ENCODE peak calls at places on chromosomes 3 and 15, in five cellular contexts. One of them, this sample, is unnamed.
A peak's percentile ranks its signal among the peaks of the same experiment; 100 is the strongest.

GRCh38 chr3:107524214-107525100 is 1.7 kb downstream of the BBX start:
- DNase-seq in gastrocnemius medialis: peak; percentile 38
- DNase-seq in fibroblast of pulmonary artery: peak; percentile 57
- DNase-seq in HL-60: peak; percentile 29
- DNase-seq in foreskin fibroblast: peak; percentile 45
- DNase-seq in this sample: peak; percentile 46

GRCh38 chr15:35783203-35783602 is 237.2 kb upstream of the DPH6 start:
- DNase-seq in fibroblast of pulmonary artery: no peak
- DNase-seq in HL-60: no peak
- DNase-seq in gastrocnemius medialis: no peak
- DNase-seq in foreskin fibroblast: no peak
- DNase-seq in this sample: no peak

GRCh38 chr3:105387122-105387751 is 20.5 kb downstream of the ALCAM start:
- DNase-seq in foreskin fibroblast: peak; percentile 25
- DNase-seq in gastrocnemius medialis: no peak
- DNase-seq in fibroblast of pulmonary artery: no peak
- DNase-seq in HL-60: no peak
- DNase-seq in this sample: no peak

GRCh38 chr3:42602961-42603360 is 2.5 kb downstream of the NKTR start:
- DNase-seq in fibroblast of pulmonary artery: no peak
- DNase-seq in foreskin fibroblast: no peak
- DNase-seq in HL-60: no peak
- DNase-seq in gastrocnemius medialis: no peak
- DNase-seq in this sample: no peak

GRCh38 chr15:78418239-78418638 is 19.8 kb upstream of the IREB2 start:
- DNase-seq in fibroblast of pulmonary artery: peak; percentile 9
- DNase-seq in gastrocnemius medialis: no peak
- DNase-seq in foreskin fibroblast: no peak
- DNase-seq in HL-60: no peak
- DNase-seq in this sample: no peak

GRCh38 chr3:45123841-45124269 is 22.3 kb downstream of the CDCP1 start:
- DNase-seq in fibroblast of pulmonary artery: peak; percentile 66
- DNase-seq in foreskin fibroblast: peak; percentile 97
- DNase-seq in HL-60: no peak
- DNase-seq in gastrocnemius medialis: peak; percentile 64
- DNase-seq in this sample: no peak

GRCh38 chr15:40048155-40048792 is 9.3 kb upstream of the SRP14 start:
- DNase-seq in foreskin fibroblast: no peak
- DNase-seq in gastrocnemius medialis: no peak
- DNase-seq in fibroblast of pulmonary artery: no peak
- DNase-seq in HL-60: peak; percentile 77
- DNase-seq in this sample: no peak

GRCh38 chr15:64842986-64843561 is 1.4 kb downstream of the PLEKHO2 start:
- DNase-seq in fibroblast of pulmonary artery: peak; percentile 74
- DNase-seq in HL-60: peak; percentile 86
- DNase-seq in foreskin fibroblast: no peak
- DNase-seq in gastrocnemius medialis: peak; percentile 46
- DNase-seq in this sample: peak; percentile 95

GRCh38 chr15:95693917-95694316 is 636.6 kb upstream of the NR2F2 start:
- DNase-seq in gastrocnemius medialis: no peak
- DNase-seq in foreskin fibroblast: no peak
- DNase-seq in fibroblast of pulmonary artery: peak; percentile 23
- DNase-seq in HL-60: no peak
- DNase-seq in this sample: no peak

GRCh38 chr3:69288161-69288895 is 97.6 kb downstream of the FRMD4B start:
- DNase-seq in fibroblast of pulmonary artery: no peak
- DNase-seq in HL-60: no peak
- DNase-seq in gastrocnemius medialis: no peak
- DNase-seq in foreskin fibroblast: no peak
- DNase-seq in this sample: no peak

GRCh38 chr15:58348095-58348812 is 83.5 kb upstream of the LIPC start:
- DNase-seq in gastrocnemius medialis: peak; percentile 18
- DNase-seq in fibroblast of pulmonary artery: no peak
- DNase-seq in HL-60: no peak
- DNase-seq in foreskin fibroblast: no peak
- DNase-seq in this sample: no peak

GRCh38 chr3:112302881-112303761 is 9.1 kb upstream of the SLC9C1 start:
- DNase-seq in HL-60: no peak
- DNase-seq in foreskin fibroblast: no peak
- DNase-seq in fibroblast of pulmonary artery: peak; percentile 31
- DNase-seq in gastrocnemius medialis: no peak
- DNase-seq in this sample: no peak

GRCh38 chr15:40093224-40093842 is 15.3 kb downstream of the BMF start:
- DNase-seq in HL-60: no peak
- DNase-seq in fibroblast of pulmonary artery: no peak
- DNase-seq in gastrocnemius medialis: no peak
- DNase-seq in foreskin fibroblast: no peak
- DNase-seq in this sample: peak; percentile 90

GRCh38 chr15:66836476-66837030 is 134.5 kb downstream of the SMAD6 start:
- DNase-seq in gastrocnemius medialis: no peak
- DNase-seq in HL-60: no peak
- DNase-seq in foreskin fibroblast: no peak
- DNase-seq in fibroblast of pulmonary artery: no peak
- DNase-seq in this sample: no peak

GRCh38 chr15:66838202-66838601 is 136.2 kb downstream of the SMAD6 start:
- DNase-seq in gastrocnemius medialis: no peak
- DNase-seq in HL-60: no peak
- DNase-seq in fibroblast of pulmonary artery: no peak
- DNase-seq in foreskin fibroblast: no peak
- DNase-seq in this sample: no peak

GRCh38 chr15:66840615-66841014 is 138.6 kb downstream of the SMAD6 start:
- DNase-seq in foreskin fibroblast: no peak
- DNase-seq in fibroblast of pulmonary artery: no peak
- DNase-seq in HL-60: peak; percentile 69
- DNase-seq in gastrocnemius medialis: no peak
- DNase-seq in this sample: no peak

GRCh38 chr15:66839511-66840112 is 137.6 kb downstream of the SMAD6 start:
- DNase-seq in gastrocnemius medialis: no peak
- DNase-seq in HL-60: no peak
- DNase-seq in fibroblast of pulmonary artery: no peak
- DNase-seq in foreskin fibroblast: no peak
- DNase-seq in this sample: no peak

GRCh38 chr15:66838671-66839239 is 136.7 kb downstream of the SMAD6 start:
- DNase-seq in HL-60: no peak
- DNase-seq in foreskin fibroblast: no peak
- DNase-seq in gastrocnemius medialis: no peak
- DNase-seq in fibroblast of pulmonary artery: peak; percentile 71
- DNase-seq in this sample: no peak
- TF ChIP-seq CTCF in HL-60: peak; percentile 40
- TF ChIP-seq CTCF in foreskin fibroblast: peak; percentile 74
- TF ChIP-seq CTCF in gastrocnemius medialis: peak; percentile 23
- TF ChIP-seq CTCF in fibroblast of pulmonary artery: peak; percentile 77
- TF ChIP-seq CTCF in this sample: no peak

DNA sequence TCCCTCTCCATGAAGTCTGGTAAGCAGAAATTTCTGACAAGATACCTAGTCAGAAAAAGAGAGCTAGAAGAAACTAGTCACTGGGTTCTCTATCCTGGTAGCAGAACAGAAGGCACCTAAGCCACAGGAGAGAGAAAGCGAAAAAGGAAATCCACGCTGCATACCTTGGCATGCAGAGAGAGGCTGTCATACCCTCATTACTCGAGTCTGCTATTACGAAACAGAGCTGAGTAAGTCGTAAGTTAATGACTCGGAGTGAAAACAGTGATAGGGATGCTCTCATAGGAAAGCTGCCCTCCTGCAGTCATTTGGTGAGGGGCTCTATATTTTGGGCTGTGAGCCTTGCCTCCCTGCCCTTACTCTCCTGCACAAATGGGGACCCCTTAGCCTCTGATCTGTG is 16.2 kb downstream of the CLRN1 start:
- DNase-seq in HL-60: no peak
- DNase-seq in foreskin fibroblast: peak; percentile 30
- DNase-seq in gastrocnemius medialis: no peak
- DNase-seq in fibroblast of pulmonary artery: peak; percentile 50
- DNase-seq in this sample: no peak
- H3K4me3 ChIP-seq in HL-60: no peak overlapping the region
- H3K4me3 ChIP-seq in foreskin fibroblast: no peak overlapping the region
- H3K4me3 ChIP-seq in gastrocnemius medialis: no peak overlapping the region
- H3K4me3 ChIP-seq in fibroblast of pulmonary artery: no peak overlapping the region
- H3K4me3 ChIP-seq in this sample: no peak overlapping the region

GRCh38 chr3:98333989-98334606 is 19.6 kb upstream of the OR5K4 start:
- DNase-seq in foreskin fibroblast: peak; percentile 2
- DNase-seq in HL-60: no peak
- DNase-seq in fibroblast of pulmonary artery: no peak
- DNase-seq in gastrocnemius medialis: no peak
- DNase-seq in this sample: no peak
- TF ChIP-seq CTCF in foreskin fibroblast: no peak
- TF ChIP-seq CTCF in HL-60: no peak
- TF ChIP-seq CTCF in fibroblast of pulmonary artery: no peak
- TF ChIP-seq CTCF in gastrocnemius medialis: no peak
- TF ChIP-seq CTCF in this sample: no peak

GRCh38 chr3:48518755-48519154 is 14.8 kb upstream of the SHISA5 start:
- DNase-seq in gastrocnemius medialis: no peak
- DNase-seq in HL-60: no peak
- DNase-seq in fibroblast of pulmonary artery: no peak
- DNase-seq in foreskin fibroblast: no peak
- DNase-seq in this sample: no peak
- H3K4me3 ChIP-seq in gastrocnemius medialis: no peak overlapping the region
- H3K4me3 ChIP-seq in HL-60: no peak overlapping the region
- H3K4me3 ChIP-seq in fibroblast of pulmonary artery: no peak overlapping the region
- H3K4me3 ChIP-seq in foreskin fibroblast: no peak overlapping the region
- H3K4me3 ChIP-seq in this sample: no peak overlapping the region

DNA sequence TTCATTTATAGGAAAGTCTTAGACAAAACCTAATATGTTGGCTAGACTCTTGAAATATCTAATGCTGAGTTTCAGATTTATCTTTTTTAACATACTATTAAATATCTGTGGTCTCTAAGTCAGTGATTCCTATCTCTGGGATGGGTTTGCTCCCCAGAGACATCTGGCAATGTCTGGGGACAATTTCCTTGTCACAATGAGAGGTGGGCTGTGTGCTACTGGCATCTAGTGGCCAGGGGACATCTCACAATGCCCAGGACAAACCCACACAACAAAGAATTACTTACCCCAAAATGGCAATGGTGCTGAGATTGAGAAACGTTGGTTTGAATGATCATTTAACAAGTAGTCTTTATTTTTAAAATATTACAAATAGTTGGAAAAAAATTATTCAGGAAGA is 602.1 kb downstream of the MAGI1 start:
- DNase-seq in fibroblast of pulmonary artery: peak; percentile 20
- DNase-seq in HL-60: no peak
- DNase-seq in gastrocnemius medialis: no peak
- DNase-seq in foreskin fibroblast: no peak
- DNase-seq in this sample: no peak
- TF ChIP-seq CTCF in fibroblast of pulmonary artery: peak; percentile 42
- TF ChIP-seq CTCF in HL-60: peak; percentile 19
- TF ChIP-seq CTCF in gastrocnemius medialis: peak; percentile 19
- TF ChIP-seq CTCF in foreskin fibroblast: peak; percentile 36
- TF ChIP-seq CTCF in this sample: no peak

DNA sequence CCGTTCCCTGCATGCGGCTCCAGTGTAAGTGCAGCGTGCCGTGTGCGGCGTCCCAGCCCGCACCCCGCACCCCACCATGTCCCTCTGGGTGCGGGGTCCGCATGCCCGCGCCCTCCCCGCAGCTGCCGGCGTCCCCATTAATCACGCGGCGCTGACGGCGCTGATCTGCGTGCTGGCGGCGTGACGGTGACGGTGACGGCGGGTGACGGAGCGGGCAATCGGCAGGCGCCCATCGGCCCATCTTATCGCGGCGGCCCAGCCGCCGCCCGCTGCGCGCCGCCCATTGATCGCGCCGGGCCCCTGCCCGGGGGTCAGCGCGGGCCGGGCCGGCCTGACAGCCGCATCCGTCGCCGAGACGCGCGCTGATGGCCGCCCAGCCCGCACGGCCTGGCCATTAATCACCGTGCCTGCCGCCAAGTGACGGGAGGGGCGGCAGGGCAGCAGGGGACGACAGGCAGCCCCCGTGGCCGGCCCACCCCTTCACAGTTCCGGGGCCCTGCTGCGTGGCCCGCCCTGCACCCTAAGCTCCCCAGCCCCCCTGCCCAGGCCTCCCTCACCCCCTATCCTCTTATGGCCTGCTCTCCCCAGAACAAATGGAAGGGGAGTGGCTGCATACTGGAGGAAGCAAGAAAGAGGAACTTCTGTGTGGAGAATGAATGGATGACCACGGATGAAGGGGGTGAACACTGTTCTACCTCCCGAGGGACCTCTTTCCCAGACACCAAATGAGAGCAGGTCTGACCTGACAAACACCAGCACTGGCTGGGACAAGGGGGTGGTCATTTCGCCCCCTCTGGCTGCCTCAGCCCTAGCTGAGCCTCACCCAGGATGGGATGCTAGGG is 24.8 kb downstream of the SEC61A1 start:
- DNase-seq in foreskin fibroblast: no peak
- DNase-seq in HL-60: peak; percentile 64
- DNase-seq in fibroblast of pulmonary artery: no peak
- DNase-seq in gastrocnemius medialis: no peak
- DNase-seq in this sample: no peak
- H3K4me3 ChIP-seq in foreskin fibroblast: peak overlapping the region; percentile 47
- H3K4me3 ChIP-seq in HL-60: no peak overlapping the region
- H3K4me3 ChIP-seq in fibroblast of pulmonary artery: peak overlapping the region; percentile 12
- H3K4me3 ChIP-seq in gastrocnemius medialis: peak overlapping the region; percentile 79
- H3K4me3 ChIP-seq in this sample: peak overlapping the region; percentile 22

GRCh38 chr15:84819791-84820190 is 2.6 kb downstream of the ALPK3 start:
- DNase-seq in HL-60: no peak
- DNase-seq in gastrocnemius medialis: no peak
- DNase-seq in foreskin fibroblast: no peak
- DNase-seq in fibroblast of pulmonary artery: no peak
- DNase-seq in this sample: peak; percentile 76

GRCh38 chr15:84819291-84819768 is 2.2 kb downstream of the ALPK3 start:
- DNase-seq in foreskin fibroblast: no peak
- DNase-seq in HL-60: no peak
- DNase-seq in gastrocnemius medialis: no peak
- DNase-seq in fibroblast of pulmonary artery: no peak
- DNase-seq in this sample: no peak

GRCh38 chr15:84816694-84817460 is at the start of gene ALPK3:
- DNase-seq in fibroblast of pulmonary artery: no peak
- DNase-seq in foreskin fibroblast: no peak
- DNase-seq in HL-60: no peak
- DNase-seq in gastrocnemius medialis: peak; percentile 76
- DNase-seq in this sample: peak; percentile 84

GRCh38 chr15:84818221-84819131 is 1.3 kb downstream of the ALPK3 start:
- DNase-seq in HL-60: no peak
- DNase-seq in gastrocnemius medialis: peak; percentile 89
- DNase-seq in fibroblast of pulmonary artery: peak; percentile 68
- DNase-seq in foreskin fibroblast: no peak
- DNase-seq in this sample: peak; percentile 77

DNA sequence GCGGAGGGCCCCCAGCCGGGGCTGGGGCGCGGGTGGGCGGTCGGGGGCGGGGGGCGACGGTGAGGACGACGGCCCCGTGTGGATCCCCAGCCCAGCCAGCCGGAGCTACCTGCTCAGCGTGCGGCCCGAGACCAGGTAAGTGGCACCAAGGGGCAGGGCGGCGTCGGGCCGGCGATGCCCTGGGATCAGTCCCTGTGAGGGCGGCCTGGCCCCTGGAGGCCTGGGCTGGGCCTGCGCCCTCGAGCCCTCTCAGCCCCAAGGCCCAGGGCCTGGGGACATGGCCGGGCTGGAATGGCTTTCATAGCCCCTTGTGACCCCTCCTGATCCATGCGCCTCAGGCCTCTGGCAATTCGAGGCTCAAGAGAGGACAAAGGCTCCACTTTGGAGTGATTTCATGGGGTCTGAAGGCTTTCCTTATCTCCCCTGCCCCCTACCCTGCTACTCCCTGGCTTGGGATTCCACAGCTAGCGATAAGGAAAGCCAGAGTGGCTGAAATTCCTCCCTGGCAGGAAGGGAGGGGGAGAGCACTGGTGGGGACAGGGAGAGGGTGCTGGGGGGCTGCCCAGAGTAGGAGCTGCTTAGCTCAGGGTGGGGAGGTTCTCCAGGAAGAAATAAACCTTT is 415 bp downstream of the ALPK3 start:
- DNase-seq in gastrocnemius medialis: no peak
- DNase-seq in fibroblast of pulmonary artery: no peak
- DNase-seq in HL-60: no peak
- DNase-seq in foreskin fibroblast: no peak
- DNase-seq in this sample: peak; percentile 76
- TF ChIP-seq CTCF in gastrocnemius medialis: no peak
- TF ChIP-seq CTCF in fibroblast of pulmonary artery: no peak
- TF ChIP-seq CTCF in HL-60: no peak
- TF ChIP-seq CTCF in foreskin fibroblast: no peak
- TF ChIP-seq CTCF in this sample: no peak